ENCODE peak calls at places on chromosomes 4 and X, in eight cellular contexts. One of them, this sample, is unnamed.

GRCh38 chrX:16114640-16115039 is 8.7 kb upstream of the GRPR start:
- DNase-seq in tibial nerve: no peak
- DNase-seq in choroid plexus epithelial cell: peak
- DNase-seq in NCI-H460: no peak
- DNase-seq in NCI-H187 treated with DMSO at 0.1 percent for 48 hours: no peak
- DNase-seq in cardiac septum: no peak
- DNase-seq in pancreas: no peak
- DNase-seq in activated T-helper 9 cell treated with anti-CD3 and anti-CD28 coated beads, Interleukin-2, amount 50 U/mL, for 16 hours: no peak
- DNase-seq in this sample: no peak

GRCh38 chr4:122917731-122918130 is 4.7 kb downstream of the NUDT6 start:
- DNase-seq in tibial nerve: no peak
- DNase-seq in choroid plexus epithelial cell: peak
- DNase-seq in NCI-H460: no peak
- DNase-seq in NCI-H187 treated with DMSO at 0.1 percent for 48 hours: no peak
- DNase-seq in cardiac septum: no peak
- DNase-seq in pancreas: no peak
- DNase-seq in activated T-helper 9 cell treated with anti-CD3 and anti-CD28 coated beads, Interleukin-2, amount 50 U/mL, for 16 hours: no peak
- DNase-seq in this sample: no peak

GRCh38 chr4:141283152-141283551 is 62.5 kb downstream of the ZNF330 start:
- DNase-seq in tibial nerve: no peak
- DNase-seq in choroid plexus epithelial cell: no peak
- DNase-seq in NCI-H460: no peak
- DNase-seq in NCI-H187 treated with DMSO at 0.1 percent for 48 hours: no peak
- DNase-seq in cardiac septum: no peak
- DNase-seq in pancreas: no peak
- DNase-seq in activated T-helper 9 cell treated with anti-CD3 and anti-CD28 coated beads, Interleukin-2, amount 50 U/mL, for 16 hours: no peak
- DNase-seq in this sample: no peak

GRCh38 chr4:156538651-156539285 is 432.8 kb downstream of the PDGFC start:
- DNase-seq in tibial nerve: no peak
- DNase-seq in choroid plexus epithelial cell: no peak
- DNase-seq in NCI-H460: no peak
- DNase-seq in NCI-H187 treated with DMSO at 0.1 percent for 48 hours: no peak
- DNase-seq in cardiac septum: no peak
- DNase-seq in pancreas: no peak
- DNase-seq in activated T-helper 9 cell treated with anti-CD3 and anti-CD28 coated beads, Interleukin-2, amount 50 U/mL, for 16 hours: no peak
- DNase-seq in this sample: no peak

GRCh38 chrX:118964252-118964651 is 10.2 kb upstream of the LONRF3 start:
- DNase-seq in tibial nerve: no peak
- DNase-seq in choroid plexus epithelial cell: no peak
- DNase-seq in NCI-H460: no peak
- DNase-seq in NCI-H187 treated with DMSO at 0.1 percent for 48 hours: no peak
- DNase-seq in cardiac septum: no peak
- DNase-seq in pancreas: no peak
- DNase-seq in activated T-helper 9 cell treated with anti-CD3 and anti-CD28 coated beads, Interleukin-2, amount 50 U/mL, for 16 hours: no peak
- DNase-seq in this sample: no peak

GRCh38 chrX:71917621-71918341 is 7.1 kb downstream of the NHSL2 start:
- DNase-seq in tibial nerve: no peak
- DNase-seq in choroid plexus epithelial cell: no peak
- DNase-seq in NCI-H460: no peak
- DNase-seq in NCI-H187 treated with DMSO at 0.1 percent for 48 hours: no peak
- DNase-seq in cardiac septum: no peak
- DNase-seq in pancreas: no peak
- DNase-seq in activated T-helper 9 cell treated with anti-CD3 and anti-CD28 coated beads, Interleukin-2, amount 50 U/mL, for 16 hours: no peak
- DNase-seq in this sample: no peak

GRCh38 chr4:16197842-16198241 is 28.4 kb downstream of the TAPT1 start:
- DNase-seq in tibial nerve: no peak
- DNase-seq in choroid plexus epithelial cell: no peak
- DNase-seq in NCI-H460: no peak
- DNase-seq in NCI-H187 treated with DMSO at 0.1 percent for 48 hours: no peak
- DNase-seq in cardiac septum: no peak
- DNase-seq in pancreas: no peak
- DNase-seq in activated T-helper 9 cell treated with anti-CD3 and anti-CD28 coated beads, Interleukin-2, amount 50 U/mL, for 16 hours: no peak
- DNase-seq in this sample: no peak

GRCh38 chr4:2968381-2968780 is 5.0 kb downstream of the GRK4 start:
- DNase-seq in tibial nerve: no peak
- DNase-seq in choroid plexus epithelial cell: peak
- DNase-seq in NCI-H460: no peak
- DNase-seq in NCI-H187 treated with DMSO at 0.1 percent for 48 hours: no peak
- DNase-seq in cardiac septum: no peak
- DNase-seq in pancreas: no peak
- DNase-seq in activated T-helper 9 cell treated with anti-CD3 and anti-CD28 coated beads, Interleukin-2, amount 50 U/mL, for 16 hours: no peak
- DNase-seq in this sample: no peak

GRCh38 chrX:22652596-22652995 is 347.2 kb upstream of the DDX53 start:
- DNase-seq in tibial nerve: no peak
- DNase-seq in choroid plexus epithelial cell: peak
- DNase-seq in NCI-H460: peak
- DNase-seq in NCI-H187 treated with DMSO at 0.1 percent for 48 hours: no peak
- DNase-seq in cardiac septum: no peak
- DNase-seq in pancreas: no peak
- DNase-seq in activated T-helper 9 cell treated with anti-CD3 and anti-CD28 coated beads, Interleukin-2, amount 50 U/mL, for 16 hours: no peak
- DNase-seq in this sample: no peak

GRCh38 chr4:76690906-76691275 is 207.1 kb downstream of the SOWAHB start:
- DNase-seq in tibial nerve: no peak
- DNase-seq in choroid plexus epithelial cell: no peak
- DNase-seq in NCI-H460: no peak
- DNase-seq in NCI-H187 treated with DMSO at 0.1 percent for 48 hours: no peak
- DNase-seq in cardiac septum: no peak
- DNase-seq in pancreas: no peak
- DNase-seq in activated T-helper 9 cell treated with anti-CD3 and anti-CD28 coated beads, Interleukin-2, amount 50 U/mL, for 16 hours: no peak
- DNase-seq in this sample: no peak

GRCh38 chr4:17398035-17398434 is 113.9 kb downstream of the QDPR start:
- DNase-seq in tibial nerve: no peak
- DNase-seq in choroid plexus epithelial cell: no peak
- DNase-seq in NCI-H460: no peak
- DNase-seq in NCI-H187 treated with DMSO at 0.1 percent for 48 hours: no peak
- DNase-seq in cardiac septum: no peak
- DNase-seq in pancreas: no peak
- DNase-seq in activated T-helper 9 cell treated with anti-CD3 and anti-CD28 coated beads, Interleukin-2, amount 50 U/mL, for 16 hours: no peak
- DNase-seq in this sample: no peak